ENCODE peak calls at places on chromosomes 6 and 20, in four cellular contexts. Q is BE2C, O is heart right ventricle, N is A549. P is an unnamed sample.

GRCh38 chr6:159941286-159942113 is 27.4 kb upstream of the IGF2R start:
- DNase-seq in Q (no peak), O (no peak), N (peak; percentile 4), P (no peak)

GRCh38 chr6:100078509-100078908 is 84.5 kb upstream of the MCHR2 start:
- DNase-seq in Q (peak; percentile 29), O (no peak), N (no peak), P (no peak)

GRCh38 chr20:38190936-38191371 is 25.9 kb upstream of the TGM2 start:
- DNase-seq in Q (peak; percentile 60), O (no peak), N (no peak), P (no peak)

GRCh38 chr20:53559816-53560215 is 33.8 kb downstream of the ZNF217 start:
- DNase-seq in Q (no peak), O (no peak), N (no peak), P (no peak)

GRCh38 chr6:151096691-151097090 is 143.1 kb upstream of the AKAP12 start:
- DNase-seq in Q (no peak), O (no peak), N (no peak), P (no peak)

GRCh38 chr6:121691126-121691540 is 255.7 kb downstream of the GJA1 start:
- DNase-seq in Q (no peak), O (no peak), N (no peak), P (no peak)

GRCh38 chr6:12601881-12602280 is 114.7 kb upstream of the PHACTR1 start:
- DNase-seq in Q (no peak), O (peak; percentile 19), N (no peak), P (no peak)

GRCh38 chr6:11994875-11995461 is 17.1 kb upstream of the HIVEP1 start:
- DNase-seq in Q (no peak), O (no peak), N (no peak), P (no peak)

GRCh38 chr6:82040405-82041221 is 206.9 kb downstream of the IBTK start:
- DNase-seq in Q (peak; percentile 50), O (peak; percentile 50), N (peak; percentile 6), P (no peak)

GRCh38 chr6:85516168-85516567 is 66.3 kb downstream of the NT5E start:
- DNase-seq in Q (no peak), O (no peak), N (no peak), P (no peak)

GRCh38 chr6:20400476-20401402 is 940 bp upstream of the E2F3 start:
- DNase-seq in Q (peak; percentile 75), O (peak; percentile 14), N (peak; percentile 57), P (peak; percentile 84)

GRCh38 chr6:16504608-16505007 is 256.7 kb downstream of the ATXN1 start:
- DNase-seq in Q (no peak), O (no peak), N (no peak), P (no peak)

GRCh38 chr6:4129446-4129845 is 5.9 kb downstream of the ECI2 start:
- DNase-seq in Q (no peak), O (no peak), N (no peak), P (no peak)

GRCh38 chr6:44386929-44387345 is 569 bp upstream of the CDC5L start:
- DNase-seq in Q (no peak), O (no peak), N (peak; percentile 21), P (no peak)

GRCh38 chr6:106692112-106692822 is 62.9 kb downstream of the QRSL1 start:
- DNase-seq in Q (no peak), O (no peak), N (peak; percentile 31), P (no peak)

GRCh38 chr20:58023781-58024180 is 204.7 kb downstream of the ANKRD60 start:
- DNase-seq in Q (no peak), O (no peak), N (no peak), P (no peak)

GRCh38 chr20:37378785-37379598 is 33.1 kb downstream of the SRC start:
- DNase-seq in Q (peak; percentile 7), O (no peak), N (peak; percentile 55), P (peak; percentile 30)

GRCh38 chr20:63435552-63435951 is 36.9 kb downstream of the KCNQ2 start:
- DNase-seq in Q (no peak), O (no peak), N (no peak), P (no peak)

GRCh38 chr20:61719691-61720347 is 345.9 kb downstream of the TAF4 start:
- DNase-seq in Q (no peak), O (no peak), N (no peak), P (no peak)

GRCh38 chr6:138571585-138572199 is 72.4 kb upstream of the NHSL1 start:
- DNase-seq in Q (no peak), O (no peak), N (no peak), P (no peak)

GRCh38 chr20:43363506-43363905 is 94.2 kb upstream of the SRSF6 start:
- DNase-seq in Q (no peak), O (no peak), N (no peak), P (no peak)

GRCh38 chr6:77245026-77245425 is 218.3 kb downstream of the HTR1B start:
- DNase-seq in Q (no peak), O (no peak), N (no peak), P (no peak)

GRCh38 chr20:1661542-1662299 is 4.1 kb upstream of the SIRPG start:
- DNase-seq in Q (no peak), O (no peak), N (no peak), P (no peak)

GRCh38 chr6:106525111-106525884 is 104.0 kb downstream of the RTN4IP1 start:
- DNase-seq in Q (no peak), O (no peak), N (no peak), P (no peak)

DNA sequence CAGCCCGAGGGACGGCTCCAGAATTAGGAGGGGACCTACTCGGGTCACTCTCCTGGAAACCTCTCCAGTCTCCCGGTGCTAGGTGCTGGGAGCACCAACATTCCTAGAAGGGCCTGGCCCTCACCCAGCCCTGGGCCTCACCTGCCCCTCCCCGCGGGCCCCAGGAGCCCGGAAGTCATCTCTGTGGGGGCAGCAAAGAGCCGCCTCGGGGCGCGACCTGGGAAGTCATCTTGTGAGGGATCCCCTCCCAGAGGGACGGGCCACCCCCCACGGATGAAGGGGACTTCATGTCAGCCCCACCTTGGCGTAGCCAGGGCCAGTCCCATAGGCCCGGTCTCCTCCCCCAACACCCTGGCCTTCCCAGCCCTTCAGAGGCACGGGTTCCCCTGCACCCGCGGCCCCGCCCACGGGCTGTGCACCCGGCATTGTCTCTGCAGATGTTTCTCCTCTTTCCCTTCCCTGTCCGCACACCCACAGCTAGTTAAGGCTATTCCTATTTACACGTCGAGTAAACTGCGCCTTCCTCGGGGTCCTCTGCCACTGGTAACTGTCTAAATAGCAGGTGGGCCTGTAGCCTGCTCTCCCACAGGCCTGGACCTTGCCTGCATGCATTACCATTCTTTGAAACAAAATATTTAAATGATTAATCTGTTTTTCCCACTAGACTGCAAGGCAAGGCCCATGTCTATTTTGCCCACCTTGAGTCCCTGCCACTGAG is 896 bp upstream of the RNASET2 start:
- DNase-seq in Q (peak; percentile 24), O (peak; percentile 32), N (no peak), P (peak; percentile 82)
- TF ChIP-seq CTCF in Q (no peak), O (no peak), N (no peak), P (peak; percentile 6)

DNA sequence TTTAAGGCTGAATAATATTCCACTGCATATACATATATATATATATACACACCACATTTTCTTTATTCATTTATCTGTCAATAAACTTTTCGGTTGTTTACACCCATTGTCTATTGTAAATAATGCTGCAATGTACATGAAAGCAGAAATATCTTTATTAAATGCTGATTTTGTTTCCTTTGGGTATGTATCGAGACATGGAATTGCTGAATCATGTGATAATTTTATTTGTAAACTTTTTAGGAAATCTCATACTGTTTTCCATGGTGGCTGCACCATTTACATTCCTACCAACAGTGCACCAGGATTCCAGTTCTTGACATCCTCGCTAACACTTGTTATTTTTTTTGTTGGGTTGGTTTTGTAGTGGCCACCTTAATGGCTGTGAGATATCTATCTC is 14.1 kb upstream of the HLA-DOA start:
- DNase-seq in Q (no peak), O (no peak), N (no peak), P (no peak)
- H3K4me1 ChIP-seq in Q (no peaks in the 10 kb centered on the region), O (peaks cover 8% of the 10 kb centered on the region), N (no peaks in the 10 kb centered on the region), P (peaks cover 7% of the 10 kb centered on the region)

GRCh38 chr20:23147647-23147963 is 61.5 kb upstream of the CD93 start:
- DNase-seq in Q (no peak), O (no peak), N (no peak), P (no peak)

GRCh38 chr20:23147964-23148720 is 62.0 kb upstream of the CD93 start:
- DNase-seq in Q (no peak), O (peak; percentile 46), N (peak; percentile 49), P (no peak)

GRCh38 chr20:23146111-23146640 is 60.1 kb upstream of the CD93 start:
- DNase-seq in Q (no peak), O (no peak), N (no peak), P (no peak)

GRCh38 chr20:23145281-23145700 is 59.2 kb upstream of the CD93 start:
- DNase-seq in Q (no peak), O (no peak), N (no peak), P (no peak)

DNA sequence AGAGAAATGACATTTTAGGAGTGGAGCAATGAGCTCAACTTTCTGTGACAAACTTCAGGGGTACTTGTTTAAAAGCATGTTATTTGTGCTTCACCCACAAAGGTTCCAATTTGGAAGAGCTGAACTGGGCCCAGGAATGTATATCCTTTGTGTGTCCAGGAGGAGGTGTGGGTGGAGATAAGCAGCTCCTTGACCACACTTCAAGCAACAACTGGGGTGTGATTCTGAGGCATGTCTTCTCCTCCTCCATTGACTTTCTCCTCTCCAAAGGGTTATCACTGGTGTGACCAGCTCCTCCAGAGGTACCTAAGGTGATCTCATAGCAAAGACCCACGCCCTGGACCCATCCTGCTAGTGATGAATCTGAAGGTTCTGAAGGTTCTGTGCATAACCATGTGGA is 60.7 kb upstream of the CD93 start:
- DNase-seq in Q (no peak), O (no peak), N (no peak), P (no peak)
- TF ChIP-seq CTCF in Q (no peak), O (no peak), N (no peak), P (no peak)

DNA sequence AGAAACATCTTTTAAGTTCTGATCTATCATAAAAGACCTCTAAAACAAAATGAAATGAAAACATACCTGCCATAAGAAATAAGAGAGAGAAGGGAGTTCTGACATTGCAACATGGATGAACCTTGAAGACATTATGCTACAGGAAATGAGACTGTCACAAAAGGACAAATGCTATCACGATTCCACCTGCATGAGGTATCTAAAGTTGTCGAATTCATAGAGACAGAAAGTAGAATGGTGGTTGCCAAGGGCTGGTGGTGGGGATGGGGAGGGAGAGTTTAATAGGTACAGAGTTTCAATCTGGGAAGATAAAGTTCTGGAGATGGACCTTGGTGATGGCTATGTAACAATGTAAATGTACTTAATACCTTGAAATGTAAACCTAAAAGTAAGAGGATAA is 3.3 kb downstream of the EZR start:
- DNase-seq in Q (no peak), O (no peak), N (no peak), P (no peak)
- H3K4me1 ChIP-seq in Q (peaks cover 9% of the 10 kb centered on the region), O (peaks cover 52% of the 10 kb centered on the region), N (peaks cover 52% of the 10 kb centered on the region), P (peaks cover 28% of the 10 kb centered on the region)

GRCh38 chr20:35741892-35742740 is at the start of gene RBM39:
- DNase-seq in Q (peak; percentile 100), O (peak; percentile 100), N (peak; percentile 95), P (peak; percentile 100)
- TF ChIP-seq CTCF in Q (peak; percentile 51), O (peak; percentile 75), N (no peak), P (peak; percentile 32)

DNA sequence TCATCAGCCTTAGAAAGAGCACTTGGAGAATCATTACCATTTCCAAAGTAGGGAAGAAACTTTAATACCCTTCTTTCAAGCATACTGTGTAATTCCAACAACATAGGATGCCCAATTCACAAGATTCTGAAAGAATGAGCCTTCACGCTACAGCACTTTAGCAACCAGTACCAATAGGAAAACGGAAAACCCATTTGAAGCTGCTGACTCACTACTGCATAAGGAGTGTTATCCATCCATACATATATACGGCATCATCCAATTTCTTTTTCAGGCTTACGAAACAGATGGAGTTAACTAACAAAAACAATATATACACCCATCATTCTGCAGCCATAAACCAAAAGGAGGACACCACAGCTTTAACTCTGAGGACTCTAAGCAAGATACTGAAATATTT is 25.0 kb downstream of the FYN start:
- DNase-seq in Q (no peak), O (no peak), N (no peak), P (no peak)
- H3K4me1 ChIP-seq in Q (peaks cover 41% of the 10 kb centered on the region), O (peaks cover 88% of the 10 kb centered on the region), N (no peaks in the 10 kb centered on the region), P (peaks cover 5% of the 10 kb centered on the region)

P was measured in mucosa of descending colon.